ENCODE peak calls at places on chromosomes 13 and 19, in five cellular contexts. P is A549, U is HepG2, S is endothelial cell of umbilical vein, D is K562. G is an unnamed sample.

GRCh38 chr13:100490692-100491091 is 97.9 kb downstream of the GGACT start:
- DNase-seq in P (no peak), U (no peak), S (no peak), D (no peak), G (peak; percentile 25)

GRCh38 chr13:52001120-52001731 is 10.0 kb downstream of the ATP7B start:
- DNase-seq in P (peak; percentile 46), U (peak; percentile 59), S (peak; percentile 38), D (peak; percentile 32), G (peak; percentile 70)

GRCh38 chr19:54448037-54448773 is 794 bp upstream of the LENG8 start:
- DNase-seq in P (peak; percentile 71), U (peak; percentile 51), S (peak; percentile 75), D (peak; percentile 66), G (peak; percentile 54)

GRCh38 chr13:21152251-21152899 is 24.0 kb downstream of the SKA3 start:
- DNase-seq in P (no peak), U (no peak), S (no peak), D (no peak), G (no peak)

GRCh38 chr19:13215572-13216380 is 65.6 kb downstream of the IER2 start:
- DNase-seq in P (no peak), U (peak; percentile 35), S (no peak), D (no peak), G (no peak)

GRCh38 chr19:17997969-17998826 is 9.8 kb upstream of the ARRDC2 start:
- DNase-seq in P (peak; percentile 16), U (peak; percentile 32), S (no peak), D (peak; percentile 69), G (no peak)

GRCh38 chr13:49400755-49401659 is 42.9 kb downstream of the CAB39L start:
- DNase-seq in P (no peak), U (no peak), S (no peak), D (no peak), G (peak; percentile 17)

GRCh38 chr13:30354481-30355404 is 47.4 kb upstream of the KATNAL1 start:
- DNase-seq in P (no peak), U (peak; percentile 15), S (no peak), D (no peak), G (no peak)

GRCh38 chr19:35005256-35005977 is 5.3 kb downstream of the GRAMD1A start:
- DNase-seq in P (no peak), U (peak; percentile 50), S (no peak), D (no peak), G (no peak)

GRCh38 chr19:33440241-33440640 is 66.7 kb downstream of the CEBPG start:
- DNase-seq in P (no peak), U (no peak), S (no peak), D (no peak), G (no peak)

GRCh38 chr13:48979892-48980291 is 4.2 kb downstream of the FNDC3A start:
- DNase-seq in P (no peak), U (no peak), S (no peak), D (no peak), G (peak; percentile 81)

GRCh38 chr13:65085977-65086376 is 2144.2 kb downstream of the PCDH9 start:
- DNase-seq in P (no peak), U (no peak), S (no peak), D (no peak), G (no peak)
- TF ChIP-seq MAX in P (no peak), U (no peak), S (no peak), D (no peak), G (no peak)

GRCh38 chr13:107365466-107366215 is 797.7 kb upstream of the ARGLU1 start:
- DNase-seq in P (no peak), U (no peak), S (no peak), D (no peak), G (no peak)

GRCh38 chr13:107361666-107362065 is 793.7 kb upstream of the ARGLU1 start:
- DNase-seq in P (no peak), U (no peak), S (no peak), D (no peak), G (no peak)

GRCh38 chr13:107364658-107365057 is 796.7 kb upstream of the ARGLU1 start:
- DNase-seq in P (no peak), U (no peak), S (no peak), D (no peak), G (no peak)

GRCh38 chr13:107360010-107360409 is 792.1 kb upstream of the ARGLU1 start:
- DNase-seq in P (no peak), U (no peak), S (no peak), D (no peak), G (no peak)
- TF ChIP-seq MYC in P (no peak), U (no peak), S (no peak), D (no peak), G (no peak)

DNA sequence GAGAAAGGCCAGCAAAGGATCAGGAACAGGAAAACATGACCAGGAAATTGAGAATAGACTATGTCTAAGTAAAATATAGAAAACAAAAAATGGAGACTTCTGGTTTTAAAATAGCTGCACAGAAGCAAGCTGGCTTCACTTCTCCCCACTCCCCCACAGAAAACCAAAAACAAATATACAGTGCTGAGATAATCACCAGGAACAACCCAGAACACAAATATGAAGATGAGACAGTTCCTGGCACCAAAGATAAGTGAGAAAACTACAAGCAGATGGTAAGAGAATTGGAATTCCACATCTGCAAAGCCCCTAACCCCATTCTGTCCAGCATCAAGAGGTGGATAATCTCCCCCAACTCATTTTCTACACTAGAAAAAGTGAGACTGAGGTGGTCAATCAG is 397.7 kb downstream of the SUCLA2 start:
- DNase-seq in P (no peak), U (no peak), S (no peak), D (no peak), G (no peak)
- TF ChIP-seq MAX in P (no peak), U (no peak), S (no peak), D (no peak), G (no peak)

GRCh38 chr13:44307255-44307654 is 66.4 kb upstream of the SERP2 start:
- DNase-seq in P (no peak), U (no peak), S (peak; percentile 61), D (no peak), G (no peak)
- TF ChIP-seq MYC in P (no peak), U (no peak), S (no peak), D (no peak), G (no peak)

DNA sequence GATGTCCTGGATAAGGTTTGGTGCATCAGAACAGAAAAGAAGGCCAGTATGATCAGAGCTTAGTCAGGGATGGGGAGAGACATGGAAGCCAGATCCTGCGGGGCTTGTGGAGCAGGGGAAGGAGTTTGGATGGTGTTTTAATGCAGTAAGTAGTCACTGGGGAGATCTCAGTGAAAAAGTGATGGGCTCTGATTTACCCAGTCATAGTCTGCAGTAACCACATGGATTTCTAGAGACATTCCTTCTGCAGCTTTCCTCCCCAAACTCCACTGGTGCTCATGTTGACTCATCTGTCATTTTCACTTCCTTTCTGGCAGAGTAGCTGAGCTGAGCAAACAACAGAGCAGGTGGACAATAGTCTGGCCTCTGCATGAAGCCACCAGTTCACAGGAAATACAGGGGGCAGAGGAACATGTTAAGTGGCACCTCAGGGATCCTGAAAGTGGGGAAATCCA is 144.1 kb downstream of the DPF1 start:
- DNase-seq in P (peak; percentile 92), U (peak; percentile 68), S (peak; percentile 81), D (no peak), G (peak; percentile 23)
- TF ChIP-seq MAX in P (peak; percentile 84), U (peak; percentile 50), S (peak; percentile 25), D (no peak), G (no peak)

GRCh38 chr13:78601886-78602560 is 1.3 kb downstream of the POU4F1 start:
- DNase-seq in P (no peak), U (no peak), S (no peak), D (no peak), G (no peak)

GRCh38 chr13:78600317-78600899 is 2.9 kb downstream of the POU4F1 start:
- DNase-seq in P (no peak), U (no peak), S (no peak), D (no peak), G (no peak)

GRCh38 chr13:78601124-78601885 is 2.0 kb downstream of the POU4F1 start:
- DNase-seq in P (no peak), U (no peak), S (peak; percentile 34), D (no peak), G (no peak)

GRCh38 chr13:78603240-78603947 is at the start of gene POU4F1:
- DNase-seq in P (peak; percentile 50), U (peak; percentile 72), S (peak; percentile 71), D (peak; percentile 92), G (peak; percentile 81)

GRCh38 chr13:78602561-78603239 is 652 bp downstream of the POU4F1 start:
- DNase-seq in P (no peak), U (no peak), S (no peak), D (peak; percentile 20), G (peak; percentile 60)
- TF ChIP-seq MYC in P (no peak), U (no peak), S (no peak), D (no peak), G (no peak)

GRCh38 chr13:108895220-108895704 is 265.9 kb downstream of the MYO16 start:
- DNase-seq in P (no peak), U (peak; percentile 36), S (peak; percentile 47), D (no peak), G (peak; percentile 56)
- TF ChIP-seq MAX in P (no peak), U (no peak), S (no peak), D (no peak), G (no peak)

DNA sequence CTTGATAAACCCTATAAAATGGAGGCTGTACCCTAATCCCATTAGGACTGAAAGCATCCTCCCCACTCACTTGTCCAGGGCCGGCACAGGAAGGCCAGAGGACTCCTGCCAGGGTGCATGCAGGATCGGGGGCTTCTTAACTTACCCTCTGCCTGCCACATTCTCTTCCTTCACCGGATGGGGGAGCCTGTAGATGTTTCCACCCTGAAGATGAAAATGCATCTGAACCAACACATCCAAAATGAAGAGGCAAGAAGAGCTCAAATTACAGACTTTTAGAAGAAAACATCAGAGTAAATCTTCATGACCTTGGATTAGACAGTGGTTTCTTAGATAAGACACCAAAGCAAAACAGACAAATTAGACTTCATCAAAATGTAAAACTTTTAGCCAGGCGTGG is 25.9 kb upstream of the NAPA start:
- DNase-seq in P (peak; percentile 43), U (peak; percentile 31), S (no peak), D (peak; percentile 45), G (no peak)
- TF ChIP-seq MYC in P (no peak), U (no peak), S (no peak), D (no peak), G (no peak)

DNA sequence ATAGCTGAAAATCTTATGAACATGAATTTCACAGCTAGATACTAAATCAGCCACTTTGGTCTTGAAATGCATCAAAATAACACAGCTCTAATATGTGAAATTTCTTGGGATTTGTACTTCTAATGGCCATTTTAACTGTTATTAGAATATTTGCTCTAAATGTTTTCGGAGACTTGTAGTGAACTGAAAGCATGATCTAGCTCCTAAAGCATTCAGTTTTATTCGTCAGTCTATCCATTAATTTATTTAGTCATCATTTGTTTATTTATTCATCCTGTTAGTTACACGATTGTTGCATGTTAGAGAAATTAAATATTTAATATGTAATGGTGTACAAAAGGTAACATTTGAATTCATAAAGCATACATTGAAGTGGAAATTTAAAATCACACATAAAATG is 1132.7 kb downstream of the SLITRK1 start:
- DNase-seq in P (no peak), U (no peak), S (no peak), D (no peak), G (no peak)
- TF ChIP-seq MAX in P (no peak), U (no peak), S (no peak), D (no peak), G (no peak)

G was measured in NB4.